ENCODE peak calls at places on chromosomes 6 and 20, in seven cellular contexts. B, M, P, Y, G, Z and H are unnamed samples.

GRCh38 chr6:63705707-63706106 is 70.1 kb downstream of the PHF3 start:
- DNase-seq in B (no peak), M (no peak), P (no peak), Y (no peak), G (no peak), Z (no peak), H (no peak)

GRCh38 chr6:168133186-168133585 is 54.2 kb upstream of the FRMD1 start:
- DNase-seq in B (no peak), M (no peak), P (no peak), Y (no peak), G (no peak), Z (peak; percentile 44), H (no peak)

GRCh38 chr20:36132802-36133211 is 21.7 kb upstream of the EPB41L1 start:
- DNase-seq in B (no peak), M (no peak), P (no peak), Y (no peak), G (no peak), Z (no peak), H (no peak)

GRCh38 chr6:118665011-118665410 is 13.6 kb upstream of the CEP85L start:
- DNase-seq in B (no peak), M (no peak), P (peak; percentile 58), Y (no peak), G (no peak), Z (no peak), H (no peak)

GRCh38 chr6:100479180-100480035 is 14.7 kb upstream of the SIM1 start:
- DNase-seq in B (no peak), M (no peak), P (peak; percentile 35), Y (no peak), G (peak; percentile 34), Z (peak; percentile 59), H (peak; percentile 76)

GRCh38 chr20:1947535-1947846 is 46.4 kb downstream of the PDYN start:
- DNase-seq in B (no peak), M (no peak), P (no peak), Y (no peak), G (no peak), Z (no peak), H (no peak)

GRCh38 chr6:13988049-13988738 is 63.4 kb downstream of the RNF182 start:
- DNase-seq in B (no peak), M (no peak), P (no peak), Y (no peak), G (no peak), Z (no peak), H (no peak)

GRCh38 chr6:28695671-28696537 is 170.2 kb downstream of the GPX5 start:
- DNase-seq in B (no peak), M (no peak), P (no peak), Y (no peak), G (no peak), Z (peak; percentile 45), H (no peak)

GRCh38 chr20:57717797-57718196 is 8.0 kb upstream of the PMEPA1 start:
- DNase-seq in B (no peak), M (no peak), P (no peak), Y (no peak), G (no peak), Z (peak; percentile 77), H (no peak)

GRCh38 chr6:26550250-26550993 is 12.3 kb downstream of the HMGN4 start:
- DNase-seq in B (peak; percentile 32), M (peak; percentile 29), P (peak; percentile 24), Y (peak; percentile 60), G (no peak), Z (peak; percentile 40), H (peak; percentile 80)

GRCh38 chr20:23187759-23188158 is 101.6 kb upstream of the CD93 start:
- DNase-seq in B (no peak), M (no peak), P (no peak), Y (no peak), G (no peak), Z (no peak), H (no peak)

GRCh38 chr6:131808460-131809269 is 845 bp downstream of the ENPP1 start:
- DNase-seq in B (no peak), M (no peak), P (no peak), Y (no peak), G (no peak), Z (no peak), H (no peak)

GRCh38 chr20:58131581-58132142 is 96.8 kb downstream of the ANKRD60 start:
- DNase-seq in B (no peak), M (no peak), P (peak; percentile 22), Y (no peak), G (no peak), Z (peak; percentile 92), H (no peak)

GRCh38 chr6:30490031-30490876 is 945 bp downstream of the HLA-E start:
- DNase-seq in B (peak; percentile 66), M (peak; percentile 80), P (no peak), Y (peak; percentile 80), G (peak; percentile 31), Z (peak; percentile 59), H (peak; percentile 88)

GRCh38 chr6:166675736-166676135 is 48.7 kb upstream of the RPS6KA2 start:
- DNase-seq in B (no peak), M (no peak), P (no peak), Y (no peak), G (no peak), Z (no peak), H (no peak)

GRCh38 chr6:25292384-25292783 is 13.2 kb downstream of the CARMIL1 start:
- DNase-seq in B (no peak), M (no peak), P (no peak), Y (no peak), G (no peak), Z (no peak), H (no peak)

GRCh38 chr6:56806368-56806767 is 148.5 kb upstream of the BEND6 start:
- DNase-seq in B (no peak), M (no peak), P (peak; percentile 28), Y (no peak), G (no peak), Z (peak; percentile 15), H (no peak)

GRCh38 chr6:46652603-46653438 is at the start of the genes CYP39A1 and SLC25A27:
- DNase-seq in B (peak; percentile 25), M (peak; percentile 53), P (peak; percentile 85), Y (peak; percentile 89), G (no peak), Z (peak; percentile 67), H (peak; percentile 79)

GRCh38 chr6:3194535-3195376 is 32.7 kb downstream of the TUBB2B start:
- DNase-seq in B (no peak), M (no peak), P (peak; percentile 4), Y (peak; percentile 45), G (no peak), Z (no peak), H (peak; percentile 70)

GRCh38 chr20:45765980-45766379 is 25.7 kb downstream of the WFDC3 start:
- DNase-seq in B (no peak), M (no peak), P (no peak), Y (no peak), G (no peak), Z (no peak), H (peak; percentile 57)

GRCh38 chr20:37524859-37525708 is 2.6 kb downstream of the BLCAP start:
- DNase-seq in B (no peak), M (no peak), P (no peak), Y (no peak), G (no peak), Z (peak; percentile 73), H (no peak)

GRCh38 chr6:161462148-161462547 is 188.3 kb upstream of the AGPAT4 start:
- DNase-seq in B (no peak), M (no peak), P (no peak), Y (no peak), G (no peak), Z (no peak), H (no peak)

GRCh38 chr20:62652051-62652893 is 10.0 kb downstream of the SLCO4A1 start:
- DNase-seq in B (peak; percentile 61), M (peak; percentile 51), P (no peak), Y (peak; percentile 93), G (peak; percentile 85), Z (peak; percentile 97), H (peak; percentile 94)

GRCh38 chr6:21556968-21557721 is 36.4 kb upstream of the SOX4 start:
- DNase-seq in B (no peak), M (no peak), P (no peak), Y (no peak), G (no peak), Z (no peak), H (no peak)

GRCh38 chr6:141562801-141563763 is 569.6 kb upstream of the GJE1 start:
- DNase-seq in B (peak; percentile 20), M (peak; percentile 42), P (peak; percentile 89), Y (peak; percentile 68), G (peak; percentile 53), Z (peak; percentile 94), H (peak; percentile 90)

GRCh38 chr6:119255492-119255891 is 94.1 kb downstream of the MAN1A1 start:
- DNase-seq in B (no peak), M (no peak), P (no peak), Y (no peak), G (no peak), Z (no peak), H (no peak)

GRCh38 chr6:83474309-83474708 is 38.0 kb upstream of the PRSS35 start:
- DNase-seq in B (no peak), M (no peak), P (no peak), Y (no peak), G (no peak), Z (peak; percentile 10), H (no peak)

GRCh38 chr20:7232796-7233195 is 465.3 kb downstream of the BMP2 start:
- DNase-seq in B (no peak), M (no peak), P (no peak), Y (no peak), G (no peak), Z (no peak), H (no peak)

GRCh38 chr20:39049684-39050554 is 87.8 kb downstream of the DHX35 start:
- DNase-seq in B (peak; percentile 56), M (peak; percentile 66), P (peak; percentile 63), Y (peak; percentile 87), G (peak; percentile 21), Z (peak; percentile 55), H (peak; percentile 87)

GRCh38 chr20:25033250-25033940 is 24.5 kb downstream of the ACSS1 start:
- DNase-seq in B (no peak), M (no peak), P (peak; percentile 92), Y (no peak), G (no peak), Z (no peak), H (no peak)

GRCh38 chr6:126516411-126516810 is 176.5 kb downstream of the CENPW start:
- DNase-seq in B (no peak), M (no peak), P (no peak), Y (no peak), G (no peak), Z (peak; percentile 18), H (no peak)

GRCh38 chr6:158194487-158195280 is 26.5 kb downstream of the GTF2H5 start:
- DNase-seq in B (no peak), M (no peak), P (no peak), Y (no peak), G (no peak), Z (no peak), H (no peak)

GRCh38 chr6:49913656-49914055 is 47.3 kb upstream of the CRISP1 start:
- DNase-seq in B (no peak), M (no peak), P (peak; percentile 79), Y (no peak), G (no peak), Z (no peak), H (no peak)

GRCh38 chr20:47487175-47487917 is 14.3 kb upstream of the NCOA3 start:
- DNase-seq in B (no peak), M (peak; percentile 30), P (no peak), Y (peak; percentile 68), G (peak; percentile 99), Z (no peak), H (peak; percentile 97)

GRCh38 chr6:31541059-31541657 is 645 bp downstream of the DDX39B start:
- DNase-seq in B (peak; percentile 63), M (peak; percentile 73), P (peak; percentile 72), Y (no peak), G (no peak), Z (peak; percentile 65), H (peak; percentile 82)

GRCh38 chr6:136031982-136032381 is 180.5 kb downstream of the PDE7B start:
- DNase-seq in B (no peak), M (no peak), P (no peak), Y (peak; percentile 30), G (no peak), Z (peak; percentile 61), H (peak; percentile 4)

GRCh38 chr6:79506251-79506650 is 31.0 kb downstream of the LCA5 start:
- DNase-seq in B (no peak), M (no peak), P (no peak), Y (no peak), G (no peak), Z (no peak), H (no peak)